ENCODE peak calls at places on chromosomes 2 and 18, in six cellular contexts. A is left colon, Z is NB4, N is psoas muscle, V is RCC 7860, F is AML-193. W is an unnamed sample.

GRCh38 chr2:26471278-26471677 is 6.6 kb downstream of the OTOF start:
- DNase-seq in A (no peak), Z (no peak), N (no peak), V (no peak), F (no peak), W (no peak)

GRCh38 chr18:73101977-73102376 is 234.2 kb upstream of the NETO1 start:
- DNase-seq in A (no peak), Z (no peak), N (no peak), V (no peak), F (no peak), W (no peak)

GRCh38 chr2:179991344-179991743 is 15.8 kb downstream of the CWC22 start:
- DNase-seq in A (no peak), Z (peak), N (no peak), V (no peak), F (peak), W (no peak)

GRCh38 chr2:126368778-126369177 is 287.2 kb upstream of the GYPC start:
- DNase-seq in A (no peak), Z (no peak), N (no peak), V (no peak), F (no peak), W (no peak)

GRCh38 chr18:72783517-72783916 is 84.3 kb downstream of the NETO1 start:
- DNase-seq in A (no peak), Z (no peak), N (no peak), V (no peak), F (no peak), W (no peak)

GRCh38 chr2:152409691-152410597 is 75.0 kb downstream of the FMNL2 start:
- DNase-seq in A (no peak), Z (peak), N (no peak), V (no peak), F (peak), W (no peak)

GRCh38 chr18:44789704-44790103 is 109.0 kb downstream of the SETBP1 start:
- DNase-seq in A (no peak), Z (no peak), N (no peak), V (no peak), F (no peak), W (no peak)

GRCh38 chr18:32798209-32798960 is 25.6 kb upstream of the KLHL14 start:
- DNase-seq in A (no peak), Z (no peak), N (no peak), V (no peak), F (no peak), W (no peak)

GRCh38 chr18:22711381-22711717 is 221.8 kb upstream of the RBBP8 start:
- DNase-seq in A (no peak), Z (no peak), N (no peak), V (peak), F (no peak), W (no peak)

GRCh38 chr2:64514018-64514417 is 10.1 kb upstream of the AFTPH start:
- DNase-seq in A (no peak), Z (no peak), N (no peak), V (no peak), F (no peak), W (no peak)

GRCh38 chr2:12510070-12510469 is 206.7 kb upstream of the TRIB2 start:
- DNase-seq in A (no peak), Z (no peak), N (no peak), V (no peak), F (no peak), W (no peak)

GRCh38 chr2:112829931-112830330 is 6.6 kb downstream of the IL1B start:
- DNase-seq in A (no peak), Z (no peak), N (no peak), V (no peak), F (no peak), W (no peak)

GRCh38 chr2:75896779-75897366 is 186.2 kb upstream of the GCFC2 start:
- DNase-seq in A (no peak), Z (peak), N (no peak), V (no peak), F (peak), W (no peak)

GRCh38 chr18:35776481-35776880 is 194.9 kb downstream of the GALNT1 start:
- DNase-seq in A (no peak), Z (no peak), N (no peak), V (no peak), F (no peak), W (no peak)

GRCh38 chr2:205731521-205731965 is 49.2 kb downstream of the NRP2 start:
- DNase-seq in A (no peak), Z (no peak), N (no peak), V (peak), F (no peak), W (no peak)

GRCh38 chr2:156229724-156230362 is 102.7 kb downstream of the NR4A2 start:
- DNase-seq in A (no peak), Z (no peak), N (no peak), V (no peak), F (no peak), W (no peak)

GRCh38 chr2:162075689-162076132 is 1.7 kb upstream of the DPP4 start:
- DNase-seq in A (no peak), Z (no peak), N (no peak), V (peak), F (no peak), W (no peak)

GRCh38 chr2:7508220-7508943 is 591.2 kb downstream of the RNF144A start:
- DNase-seq in A (no peak), Z (no peak), N (no peak), V (no peak), F (no peak), W (no peak)

GRCh38 chr18:43961713-43962112 is 684.4 kb upstream of the SYT4 start:
- DNase-seq in A (no peak), Z (no peak), N (no peak), V (no peak), F (no peak), W (no peak)

GRCh38 chr2:223735659-223736244 is 101.6 kb downstream of the AP1S3 start:
- DNase-seq in A (no peak), Z (no peak), N (no peak), V (no peak), F (no peak), W (no peak)

GRCh38 chr2:25558262-25558661 is 115.1 kb downstream of the DTNB start:
- DNase-seq in A (no peak), Z (peak), N (no peak), V (peak), F (peak), W (no peak)

GRCh38 chr2:157413342-157414035 is 30.4 kb downstream of the CYTIP start:
- DNase-seq in A (no peak), Z (no peak), N (no peak), V (no peak), F (no peak), W (no peak)

GRCh38 chr18:47594063-47594462 is 336.4 kb downstream of the SMAD2 start:
- DNase-seq in A (no peak), Z (no peak), N (no peak), V (no peak), F (no peak), W (no peak)

GRCh38 chr18:79953921-79954651 is 2.6 kb upstream of the SLC66A2 start:
- DNase-seq in A (peak), Z (peak), N (no peak), V (no peak), F (no peak), W (no peak)

GRCh38 chr18:54871231-54871630 is 43.0 kb downstream of the RAB27B start:
- DNase-seq in A (no peak), Z (no peak), N (no peak), V (no peak), F (no peak), W (no peak)

GRCh38 chr2:171923206-171923605 is 945 bp downstream of the HAT1 start:
- DNase-seq in A (no peak), Z (peak), N (peak), V (peak), F (peak), W (no peak)

GRCh38 chr2:29714333-29714732 is 207.1 kb downstream of the ALK start:
- DNase-seq in A (no peak), Z (no peak), N (no peak), V (no peak), F (no peak), W (no peak)